ENCODE peak calls at places on chromosomes 12 and 14, in eight cellular contexts. One of them, this sample, is unnamed. For H4K20me1, the result is how much of the 10 kb centered on the place peaks cover.

GRCh38 chr12:23055004-23055403 is 430.0 kb downstream of the ETNK1 start:
- DNase-seq in mammary epithelial cell: peak
- DNase-seq in GM23338: peak
- DNase-seq in neural progenitor cell: peak
- DNase-seq in GM12878: no peak
- DNase-seq in SK-N-SH: no peak
- DNase-seq in HCT116: peak
- DNase-seq in MM.1S: peak
- DNase-seq in this sample: no peak

GRCh38 chr14:53152627-53152908 is 555 bp downstream of the DDHD1 start:
- DNase-seq in mammary epithelial cell: peak
- DNase-seq in GM23338: no peak
- DNase-seq in neural progenitor cell: no peak
- DNase-seq in GM12878: no peak
- DNase-seq in SK-N-SH: no peak
- DNase-seq in HCT116: no peak
- DNase-seq in MM.1S: no peak
- DNase-seq in this sample: no peak

GRCh38 chr12:52434760-52435530 is 774 bp upstream of the KRT75 start:
- DNase-seq in mammary epithelial cell: peak
- DNase-seq in GM23338: no peak
- DNase-seq in neural progenitor cell: no peak
- DNase-seq in GM12878: no peak
- DNase-seq in SK-N-SH: no peak
- DNase-seq in HCT116: no peak
- DNase-seq in MM.1S: no peak
- DNase-seq in this sample: no peak

GRCh38 chr12:98669751-98670150 is 24.7 kb downstream of the APAF1 start:
- DNase-seq in mammary epithelial cell: no peak
- DNase-seq in GM23338: no peak
- DNase-seq in neural progenitor cell: no peak
- DNase-seq in GM12878: no peak
- DNase-seq in SK-N-SH: no peak
- DNase-seq in HCT116: no peak
- DNase-seq in MM.1S: no peak
- DNase-seq in this sample: no peak

GRCh38 chr14:64792231-64792630 is 87.5 kb downstream of the SPTB start:
- DNase-seq in mammary epithelial cell: no peak
- DNase-seq in GM23338: no peak
- DNase-seq in neural progenitor cell: no peak
- DNase-seq in GM12878: no peak
- DNase-seq in SK-N-SH: no peak
- DNase-seq in HCT116: no peak
- DNase-seq in MM.1S: no peak
- DNase-seq in this sample: no peak

GRCh38 chr12:93912086-93912733 is 235.0 kb downstream of the CRADD start:
- DNase-seq in mammary epithelial cell: no peak
- DNase-seq in GM23338: no peak
- DNase-seq in neural progenitor cell: no peak
- DNase-seq in GM12878: no peak
- DNase-seq in SK-N-SH: no peak
- DNase-seq in HCT116: no peak
- DNase-seq in MM.1S: no peak
- DNase-seq in this sample: no peak

GRCh38 chr14:25122843-25123242 is 72.9 kb upstream of the STXBP6 start:
- DNase-seq in mammary epithelial cell: no peak
- DNase-seq in GM23338: no peak
- DNase-seq in neural progenitor cell: no peak
- DNase-seq in GM12878: no peak
- DNase-seq in SK-N-SH: no peak
- DNase-seq in HCT116: no peak
- DNase-seq in MM.1S: no peak
- DNase-seq in this sample: no peak

GRCh38 chr12:27177716-27178115 is 66.4 kb upstream of the STK38L start:
- DNase-seq in mammary epithelial cell: peak
- DNase-seq in GM23338: no peak
- DNase-seq in neural progenitor cell: no peak
- DNase-seq in GM12878: no peak
- DNase-seq in SK-N-SH: no peak
- DNase-seq in HCT116: no peak
- DNase-seq in MM.1S: no peak
- DNase-seq in this sample: peak

DNA sequence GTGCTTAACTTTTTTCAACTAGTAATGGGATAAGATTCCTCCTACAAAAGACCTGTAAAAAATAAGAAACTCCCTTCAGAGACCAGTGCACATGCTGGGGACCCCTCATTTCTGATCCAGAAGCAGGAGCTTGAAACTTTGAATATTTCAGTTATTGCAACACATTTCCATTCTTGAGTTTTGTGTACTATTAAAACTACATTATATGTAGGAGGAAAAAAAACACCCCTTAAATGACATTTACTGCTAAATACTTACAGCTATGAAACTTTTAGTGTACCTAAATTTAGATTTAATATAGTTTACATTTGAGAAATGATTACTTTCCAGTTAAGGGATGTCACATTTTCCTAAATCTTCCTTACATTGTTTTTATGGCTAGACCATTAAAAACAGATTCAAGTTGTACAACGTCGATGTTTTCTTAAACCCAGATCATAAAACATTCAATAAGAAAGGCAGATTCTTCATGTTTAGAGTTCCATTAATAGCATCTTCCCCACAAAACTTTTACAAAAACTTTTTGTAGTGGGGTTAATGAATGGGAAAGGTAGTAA is 4.1 kb downstream of the LRIG3 start:
- DNase-seq in mammary epithelial cell: no peak
- DNase-seq in GM23338: no peak
- DNase-seq in neural progenitor cell: no peak
- DNase-seq in GM12878: no peak
- DNase-seq in SK-N-SH: no peak
- DNase-seq in HCT116: no peak
- DNase-seq in MM.1S: no peak
- DNase-seq in this sample: no peak
- H3K27ac ChIP-seq in mammary epithelial cell: peak
- H3K27ac ChIP-seq in GM23338: no peak
- H3K27ac ChIP-seq in neural progenitor cell: peak
- H3K27ac ChIP-seq in GM12878: no peak
- H3K27ac ChIP-seq in SK-N-SH: no peak
- H3K27ac ChIP-seq in HCT116: no peak
- H3K27ac ChIP-seq in MM.1S: no peak
- H3K27ac ChIP-seq in this sample: peak

DNA sequence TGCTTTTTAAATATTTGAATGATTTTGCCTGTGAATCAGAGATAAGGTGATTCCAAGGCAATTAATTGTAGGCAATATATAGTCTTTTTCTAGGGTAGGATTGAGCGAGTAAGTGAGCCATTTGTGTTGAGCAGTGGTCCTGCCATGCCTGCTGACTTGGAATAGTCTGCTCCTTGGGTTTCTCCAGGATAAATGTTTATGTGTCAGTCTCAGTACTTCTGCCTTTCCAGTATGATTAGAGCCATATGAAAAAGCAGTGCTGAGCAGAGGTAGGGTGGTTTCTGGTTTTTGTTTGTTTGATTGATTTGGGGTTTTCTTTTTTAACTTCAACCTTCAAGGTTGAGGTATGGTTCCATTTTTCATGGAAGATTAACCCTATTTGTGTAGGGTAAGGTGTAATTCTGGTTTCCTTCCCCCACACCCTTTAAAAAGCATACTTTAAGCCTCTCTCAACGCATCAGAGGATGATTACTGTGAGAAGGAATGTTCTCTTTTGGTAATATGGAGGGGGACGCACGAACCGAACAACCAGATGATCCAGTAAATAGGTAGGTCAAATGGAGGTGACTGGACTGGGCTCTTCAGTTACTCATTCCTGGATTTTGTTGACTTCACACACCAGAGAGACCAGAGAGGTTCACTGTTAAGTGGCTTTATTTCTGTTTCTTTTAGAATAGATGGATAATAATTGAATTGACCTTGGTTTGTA is 22.7 kb downstream of the FRMD6 start:
- DNase-seq in mammary epithelial cell: peak
- DNase-seq in GM23338: no peak
- DNase-seq in neural progenitor cell: no peak
- DNase-seq in GM12878: no peak
- DNase-seq in SK-N-SH: no peak
- DNase-seq in HCT116: peak
- DNase-seq in MM.1S: no peak
- DNase-seq in this sample: no peak
- H4K20me1 ChIP-seq in mammary epithelial cell: under half
- H4K20me1 ChIP-seq in GM23338: under half
- H4K20me1 ChIP-seq in neural progenitor cell: under half
- H4K20me1 ChIP-seq in GM12878: under half
- H4K20me1 ChIP-seq in SK-N-SH: half or more
- H4K20me1 ChIP-seq in HCT116: under half
- H4K20me1 ChIP-seq in MM.1S: under half
- H4K20me1 ChIP-seq in this sample: under half

GRCh38 chr14:22546722-22547071 is 42.3 kb downstream of the DAD1 start:
- DNase-seq in mammary epithelial cell: no peak
- DNase-seq in GM23338: no peak
- DNase-seq in neural progenitor cell: no peak
- DNase-seq in GM12878: no peak
- DNase-seq in SK-N-SH: no peak
- DNase-seq in HCT116: no peak
- DNase-seq in MM.1S: no peak
- DNase-seq in this sample: no peak
- H3K4me2 ChIP-seq in mammary epithelial cell: no peak
- H3K4me2 ChIP-seq in GM23338: peak
- H3K4me2 ChIP-seq in neural progenitor cell: peak
- H3K4me2 ChIP-seq in GM12878: no peak
- H3K4me2 ChIP-seq in SK-N-SH: peak
- H3K4me2 ChIP-seq in HCT116: no peak
- H3K4me2 ChIP-seq in MM.1S: no peak
- H3K4me2 ChIP-seq in this sample: no peak

DNA sequence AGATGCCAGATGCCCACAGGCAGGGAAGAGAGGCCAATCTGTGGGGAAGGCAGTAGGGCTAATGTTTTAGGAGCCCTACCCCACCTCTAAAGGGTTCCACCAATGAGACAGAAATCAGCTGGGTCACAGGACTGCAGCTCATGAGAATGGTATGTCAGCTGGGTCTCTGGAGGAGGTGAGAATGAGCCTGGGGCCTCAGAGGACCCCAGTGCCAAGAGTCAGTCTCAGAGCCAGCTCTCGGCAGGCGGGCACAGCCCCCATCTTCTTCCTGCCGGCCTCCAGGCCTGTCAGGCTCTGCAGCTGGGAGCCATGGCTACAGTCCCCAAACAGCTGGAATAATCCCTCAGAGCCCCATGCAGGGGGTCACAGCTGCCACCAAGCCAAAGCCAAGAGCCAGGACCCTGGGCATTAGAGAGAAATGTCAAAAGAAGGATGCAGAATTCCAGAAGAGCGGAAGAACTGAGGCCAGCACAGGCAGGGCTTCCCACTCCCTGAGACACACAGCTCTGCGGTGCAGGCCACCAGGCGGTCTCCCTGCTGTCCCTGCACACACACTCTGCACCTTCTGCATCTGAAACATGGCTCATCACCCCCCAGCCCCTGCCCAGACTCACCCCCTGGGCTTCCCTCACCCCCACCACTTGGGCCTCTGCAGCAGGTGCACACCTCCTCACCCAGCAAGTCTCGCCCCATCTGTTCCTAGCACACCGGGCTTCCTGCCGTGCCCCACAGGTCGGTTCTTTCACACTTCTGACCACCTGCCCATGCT is 26.0 kb downstream of the ITPK1 start:
- DNase-seq in mammary epithelial cell: no peak
- DNase-seq in GM23338: no peak
- DNase-seq in neural progenitor cell: peak
- DNase-seq in GM12878: no peak
- DNase-seq in SK-N-SH: no peak
- DNase-seq in HCT116: no peak
- DNase-seq in MM.1S: no peak
- DNase-seq in this sample: no peak
- H3K27ac ChIP-seq in mammary epithelial cell: no peak
- H3K27ac ChIP-seq in GM23338: no peak
- H3K27ac ChIP-seq in neural progenitor cell: no peak
- H3K27ac ChIP-seq in GM12878: no peak
- H3K27ac ChIP-seq in SK-N-SH: no peak
- H3K27ac ChIP-seq in HCT116: no peak
- H3K27ac ChIP-seq in MM.1S: no peak
- H3K27ac ChIP-seq in this sample: no peak

GRCh38 chr14:61335049-61335448 is 13.7 kb downstream of the PRKCH start:
- DNase-seq in mammary epithelial cell: no peak
- DNase-seq in GM23338: no peak
- DNase-seq in neural progenitor cell: no peak
- DNase-seq in GM12878: no peak
- DNase-seq in SK-N-SH: no peak
- DNase-seq in HCT116: no peak
- DNase-seq in MM.1S: no peak
- DNase-seq in this sample: no peak

GRCh38 chr14:61337893-61338292 is 16.5 kb downstream of the PRKCH start:
- DNase-seq in mammary epithelial cell: no peak
- DNase-seq in GM23338: no peak
- DNase-seq in neural progenitor cell: no peak
- DNase-seq in GM12878: no peak
- DNase-seq in SK-N-SH: no peak
- DNase-seq in HCT116: no peak
- DNase-seq in MM.1S: no peak
- DNase-seq in this sample: no peak

GRCh38 chr14:61341275-61342210 is 20.2 kb downstream of the PRKCH start:
- DNase-seq in mammary epithelial cell: peak
- DNase-seq in GM23338: no peak
- DNase-seq in neural progenitor cell: no peak
- DNase-seq in GM12878: no peak
- DNase-seq in SK-N-SH: no peak
- DNase-seq in HCT116: no peak
- DNase-seq in MM.1S: no peak
- DNase-seq in this sample: peak

GRCh38 chr14:61335876-61336275 is 14.5 kb downstream of the PRKCH start:
- DNase-seq in mammary epithelial cell: no peak
- DNase-seq in GM23338: no peak
- DNase-seq in neural progenitor cell: no peak
- DNase-seq in GM12878: no peak
- DNase-seq in SK-N-SH: no peak
- DNase-seq in HCT116: no peak
- DNase-seq in MM.1S: no peak
- DNase-seq in this sample: no peak

GRCh38 chr14:61338457-61338856 is 17.1 kb downstream of the PRKCH start:
- DNase-seq in mammary epithelial cell: no peak
- DNase-seq in GM23338: peak
- DNase-seq in neural progenitor cell: no peak
- DNase-seq in GM12878: no peak
- DNase-seq in SK-N-SH: no peak
- DNase-seq in HCT116: no peak
- DNase-seq in MM.1S: no peak
- DNase-seq in this sample: no peak
- H4K20me1 ChIP-seq in mammary epithelial cell: under half
- H4K20me1 ChIP-seq in GM23338: under half
- H4K20me1 ChIP-seq in neural progenitor cell: under half
- H4K20me1 ChIP-seq in GM12878: under half
- H4K20me1 ChIP-seq in SK-N-SH: under half
- H4K20me1 ChIP-seq in HCT116: under half
- H4K20me1 ChIP-seq in MM.1S: under half
- H4K20me1 ChIP-seq in this sample: under half

DNA sequence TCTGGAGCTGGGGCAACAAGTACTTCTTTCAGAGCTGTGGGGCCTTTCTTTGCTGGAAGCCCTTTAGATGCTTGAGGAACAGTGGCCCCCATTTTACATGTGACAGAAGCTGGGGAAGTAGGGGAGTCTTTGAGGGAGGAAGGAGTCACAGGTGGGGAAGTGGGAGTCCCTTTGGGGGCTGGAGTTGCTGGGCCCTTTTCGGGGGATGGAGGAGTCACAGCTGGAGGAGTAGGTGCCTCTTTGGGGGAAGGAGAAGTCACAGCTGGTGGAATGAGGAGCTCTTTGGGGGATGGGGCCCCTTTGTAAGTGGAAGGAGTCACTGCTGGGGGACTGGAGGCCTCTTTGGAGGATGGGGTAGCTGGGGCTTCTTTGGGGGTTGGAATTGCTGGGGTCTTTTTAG is 8.6 kb downstream of the NACA start:
- DNase-seq in mammary epithelial cell: no peak
- DNase-seq in GM23338: no peak
- DNase-seq in neural progenitor cell: no peak
- DNase-seq in GM12878: no peak
- DNase-seq in SK-N-SH: no peak
- DNase-seq in HCT116: no peak
- DNase-seq in MM.1S: no peak
- DNase-seq in this sample: no peak
- H3K4me2 ChIP-seq in mammary epithelial cell: no peak
- H3K4me2 ChIP-seq in GM23338: no peak
- H3K4me2 ChIP-seq in neural progenitor cell: no peak
- H3K4me2 ChIP-seq in GM12878: no peak
- H3K4me2 ChIP-seq in SK-N-SH: no peak
- H3K4me2 ChIP-seq in HCT116: no peak
- H3K4me2 ChIP-seq in MM.1S: peak
- H3K4me2 ChIP-seq in this sample: no peak

This sample was measured in keratinocyte.